ENCODE peak calls at places on chromosomes 16 and 17, in eight cellular contexts. K is left ventricle myocardium inferior; J is ovary; W is body of pancreas; I is Karpas-422; F is CD8-positive, alpha-beta T cell; A is PC-3; S is CD4-positive, alpha-beta memory T cell. G is an unnamed sample. For H3K4me1, the result is how much of the 10 kb centered on the place peaks cover.

GRCh38 chr17:54439816-54440215 is 460.8 kb upstream of the TOM1L1 start:
- DNase-seq in J (no peak), S (no peak), I (no peak), F (no peak), A (no peak), W (no peak), K (no peak), G (no peak)

GRCh38 chr16:87156195-87156594 is 161.0 kb downstream of the C16orf95 start:
- DNase-seq in K (no peak), F (no peak), S (no peak), A (no peak), W (no peak), I (no peak), J (no peak), G (no peak)

GRCh38 chr16:15960124-15960971 is 10.9 kb downstream of the ABCC1 start:
- DNase-seq in J (no peak), I (no peak), S (no peak), K (no peak), F (no peak), A (no peak), W (no peak), G (no peak)

GRCh38 chr17:54781389-54781788 is 119.3 kb upstream of the TOM1L1 start:
- DNase-seq in F (no peak), W (no peak), A (no peak), I (no peak), J (no peak), K (no peak), S (no peak), G (no peak)

GRCh38 chr17:29376667-29377268 is 13.4 kb upstream of the TAOK1 start:
- DNase-seq in A (no peak), F (no peak), S (no peak), K (peak), J (no peak), I (no peak), W (no peak), G (peak)

GRCh38 chr17:17682293-17682736 is 1.1 kb downstream of the RAI1 start:
- DNase-seq in F (peak), S (no peak), A (peak), K (peak), J (peak), I (peak), W (peak), G (peak)

GRCh38 chr17:332023-332422 is 20.6 kb downstream of the RPH3AL start:
- DNase-seq in W (peak), A (no peak), I (peak), F (no peak), S (no peak), J (peak), K (no peak), G (peak)

GRCh38 chr16:53900678-53901077 is 196.7 kb downstream of the FTO start:
- DNase-seq in A (no peak), S (no peak), I (no peak), F (no peak), W (no peak), J (no peak), K (no peak), G (no peak)

GRCh38 chr17:42107597-42108576 is 4.6 kb downstream of the DHX58 start:
- DNase-seq in W (peak), K (peak), J (no peak), A (no peak), I (peak), F (peak), S (peak), G (peak)

GRCh38 chr17:78494961-78495330 is 82.2 kb downstream of the DNAH17 start:
- DNase-seq in K (no peak), F (no peak), S (no peak), J (no peak), W (no peak), I (no peak), A (no peak), G (peak)

GRCh38 chr17:15651583-15652110 is 32.1 kb upstream of the FBXW10B start:
- DNase-seq in K (peak), S (no peak), I (peak), A (peak), J (peak), W (peak), F (peak), G (peak)

GRCh38 chr16:46911038-46911437 is 26.9 kb downstream of the GPT2 start:
- DNase-seq in K (no peak), A (no peak), I (peak), J (no peak), F (no peak), S (no peak), W (no peak), G (no peak)

GRCh38 chr16:14278749-14279148 is 207.6 kb downstream of the MRTFB start:
- DNase-seq in S (no peak), I (no peak), F (no peak), W (no peak), A (no peak), J (no peak), K (no peak), G (no peak)

GRCh38 chr17:58335779-58336455 is 7.3 kb upstream of the TSPOAP1 start:
- DNase-seq in I (peak), W (no peak), J (no peak), K (no peak), F (peak), S (peak), A (peak), G (peak)

GRCh38 chr17:65690626-65691310 is 129.3 kb upstream of the AXIN2 start:
- DNase-seq in J (no peak), I (no peak), F (no peak), K (no peak), S (no peak), W (no peak), A (no peak), G (no peak)

GRCh38 chr16:12257926-12258561 is 281.5 kb downstream of the SNX29 start:
- DNase-seq in W (peak), J (no peak), S (no peak), A (peak), I (no peak), K (no peak), F (no peak), G (no peak)

GRCh38 chr17:40538019-40538935 is 27.0 kb downstream of the CCR7 start:
- DNase-seq in K (peak), I (no peak), W (peak), F (no peak), J (peak), S (no peak), A (no peak), G (peak)

GRCh38 chr17:2898255-2898926 is 102.2 kb downstream of the RAP1GAP2 start:
- DNase-seq in J (no peak), W (peak), A (no peak), K (no peak), I (no peak), F (no peak), S (no peak), G (no peak)

GRCh38 chr17:77188084-77189066 is 47.6 kb downstream of the SEC14L1 start:
- DNase-seq in J (no peak), I (peak), K (no peak), A (peak), W (no peak), F (no peak), S (no peak), G (no peak)

GRCh38 chr17:4420692-4421131 is 13.0 kb upstream of the SPNS3 start:
- DNase-seq in S (peak), I (peak), A (peak), J (no peak), W (peak), F (peak), K (no peak), G (peak)

GRCh38 chr17:18025596-18026407 is 13.2 kb downstream of the ATPAF2 start:
- DNase-seq in F (no peak), S (no peak), J (no peak), K (no peak), I (no peak), A (peak), W (no peak), G (no peak)

GRCh38 chr16:3363793-3364192 is 8.1 kb downstream of the OR2C1 start:
- DNase-seq in I (peak), W (no peak), S (no peak), K (no peak), J (no peak), A (no peak), F (no peak), G (no peak)

GRCh38 chr16:86096850-86097249 is 197.9 kb downstream of the IRF8 start:
- DNase-seq in W (no peak), F (no peak), J (no peak), K (no peak), S (no peak), I (no peak), A (no peak), G (no peak)

GRCh38 chr17:58323420-58324408 is 4.9 kb downstream of the TSPOAP1 start:
- DNase-seq in J (no peak), I (peak), A (no peak), F (no peak), W (no peak), S (no peak), K (no peak), G (peak)

GRCh38 chr16:67304006-67304405 is 22.5 kb downstream of the KCTD19 start:
- DNase-seq in S (no peak), J (no peak), W (no peak), A (no peak), I (no peak), K (no peak), F (no peak), G (no peak)

GRCh38 chr16:4067262-4068001 is 48.8 kb downstream of the ADCY9 start:
- DNase-seq in I (no peak), K (no peak), S (no peak), J (no peak), A (no peak), W (no peak), F (no peak), G (no peak)

GRCh38 chr17:78358538-78359215 is 1.2 kb downstream of the SOCS3 start:
- DNase-seq in J (no peak), W (no peak), I (no peak), S (no peak), A (no peak), F (no peak), K (no peak), G (no peak)

GRCh38 chr16:50534556-50534955 is 13.6 kb upstream of the NKD1 start:
- DNase-seq in I (no peak), F (no peak), W (no peak), S (no peak), A (no peak), J (no peak), K (no peak), G (no peak)

GRCh38 chr16:5480796-5481195 is 383.2 kb upstream of the EEF2KMT start:
- DNase-seq in I (no peak), F (no peak), A (no peak), K (no peak), S (no peak), J (no peak), W (no peak), G (no peak)

GRCh38 chr16:11833951-11834695 is 17.2 kb downstream of the RSL1D1 start:
- DNase-seq in J (no peak), A (peak), W (no peak), F (no peak), S (no peak), I (no peak), K (no peak), G (no peak)

GRCh38 chr17:63358956-63359355 is 87.2 kb downstream of the CYB561 start:
- DNase-seq in W (no peak), F (no peak), K (no peak), J (no peak), S (no peak), A (no peak), I (no peak), G (no peak)

GRCh38 chr17:63356275-63356905 is 89.7 kb downstream of the CYB561 start:
- DNase-seq in F (no peak), A (peak), I (no peak), W (no peak), S (no peak), K (no peak), J (no peak), G (no peak)

GRCh38 chr17:63358111-63358839 is 87.8 kb downstream of the CYB561 start:
- DNase-seq in F (no peak), K (no peak), I (no peak), W (no peak), A (no peak), J (no peak), S (no peak), G (no peak)

GRCh38 chr17:63350364-63350763 is 95.7 kb downstream of the CYB561 start:
- DNase-seq in W (no peak), I (no peak), A (no peak), F (no peak), K (no peak), S (no peak), J (no peak), G (no peak)

DNA sequence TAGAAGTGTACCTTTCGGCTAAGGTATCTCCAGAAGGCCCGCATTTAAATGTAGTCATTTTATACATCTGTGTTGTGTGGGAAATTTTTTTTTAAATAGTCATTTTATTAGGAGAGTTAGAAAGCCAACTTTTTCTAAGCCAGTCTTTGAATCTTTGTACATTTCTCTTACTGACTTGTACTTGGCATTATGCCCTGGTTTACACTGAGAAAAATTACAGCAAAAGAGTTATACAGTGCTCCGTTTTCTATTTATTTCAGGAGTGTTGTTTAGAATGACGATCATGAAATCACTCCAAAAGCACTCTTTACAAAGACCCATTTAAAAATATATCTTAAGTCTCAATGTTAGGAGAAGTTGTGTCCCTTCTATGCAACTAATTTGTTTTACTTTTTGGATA is 91.9 kb downstream of the CYB561 start:
- DNase-seq in K (no peak), A (no peak), J (no peak), I (no peak), F (no peak), S (no peak), W (no peak), G (no peak)
- H3K4me3 ChIP-seq in K (no peak), A (no peak), J (no peak), I (no peak), F (no peak), S (no peak), W (no peak), G (no peak)

GRCh38 chr16:2158262-2158638 is 2.7 kb downstream of the TRAF7 start:
- DNase-seq in I (no peak), S (no peak), K (no peak), W (no peak), F (no peak), A (no peak), J (no peak), G (no peak)
- H3K4me1 ChIP-seq in I (half or more), S (under half), K (half or more), W (under half), F (under half), A (under half), J (under half), G (under half)

GRCh38 chr17:66714046-66715023 is 120.6 kb upstream of the CACNG5 start:
- DNase-seq in W (no peak), K (no peak), A (no peak), S (no peak), I (peak), F (no peak), J (no peak), G (no peak)

GRCh38 chr17:66712453-66712852 is 122.5 kb upstream of the CACNG5 start:
- DNase-seq in K (no peak), W (no peak), S (no peak), J (no peak), F (no peak), A (no peak), I (no peak), G (no peak)

GRCh38 chr17:66711936-66712335 is 123.0 kb upstream of the CACNG5 start:
- DNase-seq in S (no peak), J (no peak), W (peak), I (no peak), A (peak), F (no peak), K (no peak), G (no peak)

GRCh38 chr17:66713533-66714042 is 121.3 kb upstream of the CACNG5 start:
- DNase-seq in S (no peak), W (no peak), K (no peak), A (no peak), I (no peak), F (no peak), J (no peak), G (no peak)

GRCh38 chr17:66711403-66711802 is 123.5 kb upstream of the CACNG5 start:
- DNase-seq in K (no peak), W (no peak), J (no peak), F (no peak), A (no peak), I (no peak), S (no peak), G (no peak)
- H3K4me3 ChIP-seq in K (no peak), W (no peak), J (no peak), F (no peak), A (no peak), I (no peak), S (no peak), G (no peak)

GRCh38 chr16:27320261-27321012 is 6.7 kb downstream of the IL4R start:
- DNase-seq in A (no peak), I (no peak), K (no peak), W (no peak), J (no peak), S (no peak), F (no peak), G (peak)
- H3K4me1 ChIP-seq in A (half or more), I (under half), K (half or more), W (half or more), J (under half), S (half or more), F (half or more), G (under half)

GRCh38 chr17:30954046-30954805 is 16.6 kb upstream of the RNF135 start:
- DNase-seq in F (no peak), I (no peak), K (no peak), J (no peak), A (no peak), W (no peak), S (no peak), G (peak)
- H3K4me3 ChIP-seq in F (no peak), I (no peak), K (peak), J (no peak), A (no peak), W (no peak), S (no peak), G (no peak)

GRCh38 chr16:590165-590874 is 454 bp downstream of the RAB40C start:
- DNase-seq in K (no peak), F (no peak), I (no peak), J (peak), W (no peak), A (peak), S (no peak), G (peak)
- H3K4me1 ChIP-seq in K (half or more), F (under half), I (under half), J (under half), W (half or more), A (under half), S (under half), G (under half)

DNA sequence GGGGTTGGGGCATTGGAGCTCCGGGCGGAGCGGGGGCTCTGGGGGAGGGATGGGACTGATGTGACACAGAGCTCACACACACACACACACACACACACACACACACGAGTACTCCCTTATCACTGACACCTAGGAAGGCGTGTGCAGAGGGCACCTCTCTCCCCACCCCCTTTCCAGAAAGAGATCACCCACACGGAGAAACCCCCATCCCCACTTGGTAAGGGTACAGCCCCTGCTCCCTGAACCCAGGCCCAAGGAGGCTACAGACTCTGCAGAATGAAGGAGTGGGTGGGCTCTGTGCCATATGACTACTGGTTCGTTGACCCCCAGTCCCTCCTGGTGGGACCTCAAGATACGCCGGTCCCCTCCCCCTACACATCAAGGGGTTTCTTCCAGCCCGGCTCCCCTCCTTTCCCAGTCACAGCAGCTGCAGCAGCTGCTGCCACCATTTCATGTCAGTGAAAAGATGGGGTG is 8.7 kb upstream of the ARHGAP23 start:
- DNase-seq in J (no peak), S (no peak), I (no peak), W (no peak), A (no peak), F (no peak), K (no peak), G (no peak)
- H3K4me3 ChIP-seq in J (peak), S (no peak), I (no peak), W (no peak), A (no peak), F (no peak), K (peak), G (peak)

GRCh38 chr17:20999841-21000532 is 42.8 kb downstream of the USP22 start:
- DNase-seq in A (no peak), K (no peak), I (no peak), F (no peak), S (no peak), W (no peak), J (no peak), G (no peak)

GRCh38 chr17:20997711-20998570 is 44.9 kb downstream of the USP22 start:
- DNase-seq in W (peak), J (no peak), F (no peak), A (no peak), I (peak), S (no peak), K (no peak), G (no peak)

GRCh38 chr17:20998571-20999043 is 44.2 kb downstream of the USP22 start:
- DNase-seq in W (no peak), J (no peak), I (peak), S (no peak), A (no peak), K (no peak), F (no peak), G (no peak)

GRCh38 chr17:20996724-20997615 is 45.8 kb downstream of the USP22 start:
- DNase-seq in S (no peak), J (no peak), F (no peak), W (peak), K (no peak), I (no peak), A (no peak), G (no peak)

DNA sequence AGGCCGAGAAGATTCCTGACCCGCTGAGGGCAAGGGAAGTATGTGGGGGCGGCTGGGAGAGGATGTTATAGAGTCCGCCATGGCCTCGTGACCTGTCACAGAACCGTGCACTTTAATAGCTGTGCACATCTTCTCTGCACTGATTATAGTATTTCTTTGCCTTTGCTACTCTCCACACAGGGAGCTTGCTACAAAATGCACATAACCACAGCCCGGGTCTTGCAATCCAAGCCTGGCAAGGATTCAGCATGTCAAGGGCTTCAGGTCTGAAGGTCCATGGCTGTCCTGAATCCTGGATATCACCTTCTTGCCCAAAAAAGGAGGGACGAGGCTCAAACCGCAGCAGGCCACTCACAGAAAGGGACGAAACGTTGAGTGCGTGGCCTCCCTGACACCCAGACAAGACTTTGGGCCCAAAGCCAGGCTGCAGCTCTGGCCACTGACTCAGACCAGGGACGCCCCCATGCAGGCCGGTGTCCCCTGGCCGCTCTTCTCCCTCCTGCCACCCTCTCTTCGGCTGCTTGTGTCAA is 43.7 kb downstream of the USP22 start:
- DNase-seq in K (no peak), I (no peak), W (no peak), A (no peak), S (no peak), J (peak), F (no peak), G (no peak)
- H3K4me1 ChIP-seq in K (half or more), I (under half), W (under half), A (under half), S (under half), J (under half), F (under half), G (under half)

G was measured in aorta.